ENCODE peak calls at places on chromosomes 7 and 10, in eight cellular contexts. W is glutamatergic neuron; V is BE2C; J is CD4-positive, alpha-beta T cell; G is astrocyte of the spinal cord; H is brain microvascular endothelial cell; A is endothelial cell; S is WTC11. P is an unnamed sample.
A peak's percentile ranks its signal among the peaks of the same experiment; 100 is the strongest.

GRCh38 chr7:50151661-50152060 is 58.6 kb upstream of the ZPBP start:
- DNase-seq in W (no peak), V (no peak), J (no peak), G (no peak), H (no peak), A (no peak), S (no peak), P (no peak)

GRCh38 chr7:138895700-138896099 is 85.5 kb downstream of the KIAA1549 start:
- DNase-seq in W (no peak), V (no peak), J (no peak), G (no peak), H (no peak), A (no peak), S (no peak), P (no peak)

GRCh38 chr7:1662101-1662500 is 8.0 kb upstream of the ELFN1 start:
- DNase-seq in W (no peak), V (no peak), J (no peak), G (no peak), H (no peak), A (no peak), S (peak; percentile 10), P (no peak)

GRCh38 chr10:8255301-8255700 is 200.8 kb downstream of the GATA3 start:
- DNase-seq in W (no peak), V (no peak), J (no peak), G (no peak), H (no peak), A (no peak), S (no peak), P (no peak)

GRCh38 chr7:5419523-5420107 is 4.0 kb downstream of the TNRC18 start:
- DNase-seq in W (peak; percentile 35), V (no peak), J (no peak), G (no peak), H (no peak), A (peak; percentile 21), S (peak; percentile 46), P (no peak)

GRCh38 chr7:98816925-98817710 is 52.7 kb downstream of the TMEM130 start:
- DNase-seq in W (no peak), V (no peak), J (no peak), G (no peak), H (no peak), A (no peak), S (no peak), P (no peak)

GRCh38 chr7:57375783-57376182 is 74.2 kb upstream of the ZNF716 start:
- DNase-seq in W (no peak), V (no peak), J (no peak), G (no peak), H (no peak), A (no peak), S (no peak), P (no peak)

GRCh38 chr10:23293973-23294372 is 50.6 kb downstream of the C10orf67 start:
- DNase-seq in W (no peak), V (no peak), J (no peak), G (no peak), H (no peak), A (no peak), S (no peak), P (no peak)

GRCh38 chr10:79380125-79380917 is 33.1 kb downstream of the PPIF start:
- DNase-seq in W (no peak), V (no peak), J (peak; percentile 27), G (no peak), H (no peak), A (no peak), S (no peak), P (peak; percentile 63)

GRCh38 chr10:7662522-7662921 is 4.2 kb downstream of the ITIH5 start:
- DNase-seq in W (no peak), V (no peak), J (no peak), G (no peak), H (no peak), A (no peak), S (no peak), P (no peak)

GRCh38 chr10:79377557-79378382 is 30.5 kb downstream of the PPIF start:
- DNase-seq in W (no peak), V (no peak), J (peak; percentile 6), G (no peak), H (no peak), A (no peak), S (no peak), P (no peak)

GRCh38 chr7:76282344-76283253 is 19.9 kb upstream of the HSPB1 start:
- DNase-seq in W (peak; percentile 68), V (peak; percentile 40), J (no peak), G (no peak), H (no peak), A (peak; percentile 55), S (peak; percentile 71), P (no peak)

GRCh38 chr10:7121154-7121797 is 289.6 kb downstream of the SFMBT2 start:
- DNase-seq in W (peak; percentile 82), V (peak; percentile 65), J (peak; percentile 71), G (peak; percentile 35), H (no peak), A (peak; percentile 79), S (peak; percentile 77), P (no peak)

GRCh38 chr10:1542941-1543340 is 194.4 kb downstream of the ADARB2 start:
- DNase-seq in W (no peak), V (no peak), J (no peak), G (no peak), H (no peak), A (no peak), S (peak; percentile 4), P (no peak)

GRCh38 chr7:112205348-112206237 is 606 bp downstream of the DOCK4 start:
- DNase-seq in W (peak; percentile 74), V (peak; percentile 64), J (peak; percentile 52), G (peak; percentile 64), H (peak; percentile 62), A (peak; percentile 62), S (peak; percentile 72), P (peak; percentile 31)

GRCh38 chr10:814536-815302 is 116.8 kb downstream of the LARP4B start:
- DNase-seq in W (no peak), V (no peak), J (no peak), G (no peak), H (no peak), A (no peak), S (no peak), P (no peak)

GRCh38 chr7:99121496-99122021 is 22.3 kb downstream of the SMURF1 start:
- DNase-seq in W (no peak), V (no peak), J (no peak), G (no peak), H (peak; percentile 70), A (no peak), S (no peak), P (no peak)

GRCh38 chr10:59954296-59954695 is 47.9 kb upstream of the CCDC6 start:
- DNase-seq in W (no peak), V (no peak), J (no peak), G (no peak), H (no peak), A (no peak), S (no peak), P (no peak)

GRCh38 chr7:21251166-21251806 is 176.6 kb upstream of the SP4 start:
- DNase-seq in W (no peak), V (no peak), J (no peak), G (no peak), H (no peak), A (no peak), S (no peak), P (no peak)

GRCh38 chr7:138979226-138979979 is 1.8 kb downstream of the KIAA1549 start:
- DNase-seq in W (no peak), V (no peak), J (no peak), G (no peak), H (no peak), A (no peak), S (no peak), P (peak; percentile 27)

GRCh38 chr7:108824840-108825540 is 255.3 kb downstream of the DNAJB9 start:
- DNase-seq in W (no peak), V (no peak), J (no peak), G (peak; percentile 96), H (peak; percentile 94), A (no peak), S (no peak), P (no peak)

GRCh38 chr7:140752533-140752932 is 56.0 kb downstream of the NDUFB2 start:
- DNase-seq in W (no peak), V (no peak), J (no peak), G (no peak), H (no peak), A (no peak), S (no peak), P (no peak)

GRCh38 chr10:85601526-85601925 is 765.1 kb downstream of the GRID1 start:
- DNase-seq in W (no peak), V (no peak), J (no peak), G (no peak), H (no peak), A (no peak), S (no peak), P (no peak)

GRCh38 chr10:131638481-131639278 is 262.1 kb upstream of the PPP2R2D start:
- DNase-seq in W (no peak), V (no peak), J (no peak), G (no peak), H (no peak), A (no peak), S (no peak), P (no peak)

GRCh38 chr7:142939226-142939910 is at the start of gene LLCFC1:
- DNase-seq in W (no peak), V (no peak), J (no peak), G (no peak), H (no peak), A (no peak), S (peak; percentile 63), P (no peak)

DNA sequence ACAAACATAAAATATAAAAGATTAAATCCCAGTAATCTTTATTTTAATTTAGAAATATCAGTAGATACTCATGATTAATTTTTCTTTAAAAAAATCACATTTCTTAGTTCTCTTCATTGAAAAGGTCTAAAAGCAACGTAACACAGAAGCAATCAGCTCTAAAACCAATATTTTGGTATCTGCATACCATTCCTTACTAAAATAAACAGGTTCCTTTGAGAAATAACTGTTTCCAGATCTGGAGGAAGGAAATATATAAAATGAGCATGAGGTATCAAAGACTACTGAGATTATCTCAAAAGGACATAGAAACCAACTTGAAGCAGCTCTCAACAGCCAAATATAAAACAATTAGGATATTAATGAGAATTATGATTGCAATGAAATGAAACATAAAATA is 301.0 kb upstream of the GNAI1 start:
- DNase-seq in W (no peak), V (no peak), J (no peak), G (no peak), H (no peak), A (no peak), S (no peak), P (no peak)
- TF ChIP-seq CTCF in W (no peak), V (no peak), J (no peak), G (no peak), H (no peak), A (no peak), S (no peak), P (no peak)

GRCh38 chr7:117781707-117782106 is 91.5 kb downstream of the CTTNBP2 start:
- DNase-seq in W (no peak), V (no peak), J (no peak), G (no peak), H (peak; percentile 12), A (no peak), S (no peak), P (no peak)
- TF ChIP-seq CTCF in W (no peak), V (no peak), J (no peak), G (no peak), H (no peak), A (no peak), S (peak; percentile 2), P (no peak)

GRCh38 chr7:121126801-121127534 is 138.5 kb downstream of the CPED1 start:
- DNase-seq in W (no peak), V (no peak), J (no peak), G (peak; percentile 50), H (no peak), A (no peak), S (no peak), P (no peak)
- TF ChIP-seq CTCF in W (no peak), V (no peak), J (no peak), G (peak; percentile 27), H (no peak), A (peak; percentile 22), S (no peak), P (peak; percentile 72)

GRCh38 chr10:96642973-96643372 is 56.2 kb upstream of the TM9SF3 start:
- DNase-seq in W (peak; percentile 73), V (peak; percentile 58), J (no peak), G (peak; percentile 29), H (peak; percentile 37), A (peak; percentile 80), S (peak; percentile 84), P (peak; percentile 45)
- TF ChIP-seq CTCF in W (peak; percentile 49), V (peak; percentile 63), J (no peak), G (peak; percentile 56), H (peak; percentile 76), A (peak; percentile 62), S (peak; percentile 59), P (peak; percentile 79)

P was measured in HFFc6.